ENCODE peak calls at places on chromosome 10, in seven cellular contexts. C is psoas muscle, O is mesothelial cell of epicardium, E is GM10248, G is left ventricle myocardium inferior, S is colonic mucosa, L is HL-60. N is an unnamed sample.
A peak's percentile ranks its signal among the peaks of the same experiment; 100 is the strongest.

GRCh38 chr10:49844775-49845561 is 82.8 kb upstream of the OGDHL start:
- DNase-seq in C (no peak), O (no peak), E (no peak), G (no peak), S (peak; percentile 22), L (no peak), N (no peak)

GRCh38 chr10:106609867-106610266 is 554.6 kb downstream of the SORCS1 start:
- DNase-seq in C (no peak), O (no peak), E (no peak), G (no peak), S (no peak), L (no peak), N (no peak)

GRCh38 chr10:113444766-113445365 is 108.0 kb upstream of the HABP2 start:
- DNase-seq in C (no peak), O (no peak), E (no peak), G (no peak), S (no peak), L (no peak), N (no peak)

GRCh38 chr10:95406651-95407280 is 116.0 kb upstream of the PDLIM1 start:
- DNase-seq in C (peak; percentile 75), O (no peak), E (no peak), G (peak; percentile 82), S (peak; percentile 74), L (no peak), N (no peak)

GRCh38 chr10:20040012-20040411 is 223.8 kb downstream of the PLXDC2 start:
- DNase-seq in C (no peak), O (no peak), E (no peak), G (no peak), S (no peak), L (no peak), N (no peak)

GRCh38 chr10:114281006-114281405 is 42.0 kb downstream of the VWA2 start:
- DNase-seq in C (no peak), O (no peak), E (no peak), G (no peak), S (no peak), L (no peak), N (no peak)

GRCh38 chr10:23918839-23919238 is 290.1 kb upstream of the KIAA1217 start:
- DNase-seq in C (no peak), O (no peak), E (no peak), G (no peak), S (no peak), L (no peak), N (no peak)

GRCh38 chr10:22679608-22680007 is 34.8 kb downstream of the PIP4K2A start:
- DNase-seq in C (no peak), O (no peak), E (no peak), G (no peak), S (no peak), L (no peak), N (no peak)

GRCh38 chr10:70565556-70566514 is 36.7 kb downstream of the PRF1 start:
- DNase-seq in C (no peak), O (no peak), E (no peak), G (no peak), S (no peak), L (peak; percentile 88), N (no peak)

GRCh38 chr10:8044908-8045727 is 9.4 kb upstream of the GATA3 start:
- DNase-seq in C (no peak), O (no peak), E (no peak), G (no peak), S (no peak), L (no peak), N (no peak)

GRCh38 chr10:132707776-132708171 is 78.2 kb downstream of the NKX6-2 start:
- DNase-seq in C (no peak), O (no peak), E (no peak), G (peak; percentile 5), S (no peak), L (no peak), N (no peak)

GRCh38 chr10:118951218-118951617 is 78.3 kb upstream of the NANOS1 start:
- DNase-seq in C (no peak), O (no peak), E (no peak), G (no peak), S (no peak), L (no peak), N (no peak)

GRCh38 chr10:132960071-132960472 is 17.7 kb upstream of the CFAP46 start:
- DNase-seq in C (no peak), O (no peak), E (no peak), G (peak; percentile 46), S (no peak), L (no peak), N (no peak)

GRCh38 chr10:89391882-89392756 is at the start of gene IFIT1:
- DNase-seq in C (no peak), O (no peak), E (peak; percentile 59), G (no peak), S (peak; percentile 73), L (peak; percentile 38), N (no peak)

GRCh38 chr10:101639141-101639900 is 51.2 kb downstream of the DPCD start:
- DNase-seq in C (no peak), O (no peak), E (no peak), G (no peak), S (no peak), L (no peak), N (no peak)

GRCh38 chr10:88651131-88651541 is 13.1 kb upstream of the LIPF start:
- DNase-seq in C (no peak), O (no peak), E (no peak), G (no peak), S (no peak), L (no peak), N (no peak)

GRCh38 chr10:102814873-102815661 is 22.1 kb downstream of the CYP17A1 start:
- DNase-seq in C (peak; percentile 85), O (no peak), E (no peak), G (peak; percentile 80), S (no peak), L (peak; percentile 32), N (no peak)

GRCh38 chr10:2011106-2011716 is 273.9 kb upstream of the ADARB2 start:
- DNase-seq in C (no peak), O (no peak), E (no peak), G (no peak), S (no peak), L (no peak), N (peak; percentile 36)

GRCh38 chr10:98106531-98106930 is 27.9 kb upstream of the R3HCC1L start:
- DNase-seq in C (no peak), O (no peak), E (no peak), G (no peak), S (no peak), L (no peak), N (no peak)

GRCh38 chr10:36725581-36726520 is 399.5 kb upstream of the ANKRD30A start:
- DNase-seq in C (peak; percentile 49), O (no peak), E (no peak), G (no peak), S (no peak), L (no peak), N (peak; percentile 17)
- TF ChIP-seq CTCF in C (no peak), O (no peak), E (peak; percentile 21), G (peak; percentile 54), S (no peak), L (no peak), N (peak; percentile 59)

GRCh38 chr10:84236807-84237198 is 4.5 kb downstream of the LRIT1 start:
- DNase-seq in C (no peak), O (no peak), E (no peak), G (no peak), S (no peak), L (no peak), N (no peak)

GRCh38 chr10:84238909-84239308 is 2.4 kb downstream of the LRIT1 start:
- DNase-seq in C (no peak), O (no peak), E (no peak), G (no peak), S (no peak), L (no peak), N (no peak)

GRCh38 chr10:84234508-84234907 is 6.8 kb downstream of the LRIT1 start:
- DNase-seq in C (no peak), O (no peak), E (no peak), G (no peak), S (no peak), L (no peak), N (no peak)

GRCh38 chr10:84235096-84235495 is 6.2 kb downstream of the LRIT1 start:
- DNase-seq in C (no peak), O (no peak), E (no peak), G (no peak), S (no peak), L (no peak), N (no peak)

DNA sequence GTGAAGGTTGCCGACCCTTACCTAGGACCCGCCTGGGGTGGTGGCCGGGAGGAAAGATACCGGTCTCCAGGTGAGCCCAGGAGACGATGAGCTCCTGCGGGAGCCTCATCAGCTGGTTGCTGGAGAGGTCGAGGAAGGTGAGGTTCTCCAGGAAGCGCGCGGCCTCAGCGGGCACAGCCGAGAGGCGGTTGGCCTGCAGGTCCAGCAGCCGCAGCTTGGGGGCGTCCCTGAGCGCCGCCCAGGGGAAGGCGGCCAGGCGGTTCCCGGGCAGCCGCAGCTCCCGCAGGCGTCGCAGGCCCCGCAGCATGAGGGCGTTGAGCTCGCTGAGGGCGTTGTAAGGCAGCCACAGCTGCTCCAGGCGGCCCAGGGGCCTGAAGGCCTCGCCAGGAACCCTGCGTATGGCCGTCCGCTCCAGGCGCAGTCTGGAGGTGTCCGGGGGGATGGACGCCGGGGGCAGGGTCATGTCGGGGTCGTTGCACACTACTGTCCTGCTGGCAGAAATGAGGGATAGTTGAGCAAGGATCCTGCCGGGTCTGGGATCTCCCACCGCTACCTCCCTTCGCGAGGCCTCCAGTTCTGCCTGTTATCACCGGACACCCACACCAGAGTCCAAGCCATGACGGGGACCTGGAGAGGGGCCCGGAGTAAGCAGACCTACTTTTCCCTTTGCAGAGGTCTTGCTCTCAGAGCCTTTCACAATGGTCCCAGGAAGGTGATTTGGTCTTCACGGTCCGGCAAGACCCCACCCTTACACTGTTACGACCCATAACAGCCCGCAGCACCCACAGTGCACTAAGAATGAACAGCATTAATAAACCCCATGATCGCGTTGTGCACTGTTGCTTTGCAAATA is 3.9 kb downstream of the LRIT1 start:
- DNase-seq in C (no peak), O (no peak), E (no peak), G (peak; percentile 52), S (no peak), L (no peak), N (no peak)
- TF ChIP-seq CTCF in C (no peak), O (peak; percentile 10), E (no peak), G (peak; percentile 32), S (no peak), L (no peak), N (peak; percentile 51)

GRCh38 chr10:44689368-44689767 is 221.8 kb upstream of the TMEM72 start:
- DNase-seq in C (no peak), O (no peak), E (no peak), G (no peak), S (no peak), L (no peak), N (no peak)
- TF ChIP-seq CTCF in C (no peak), O (no peak), E (no peak), G (no peak), S (no peak), L (no peak), N (peak; percentile 26)

DNA sequence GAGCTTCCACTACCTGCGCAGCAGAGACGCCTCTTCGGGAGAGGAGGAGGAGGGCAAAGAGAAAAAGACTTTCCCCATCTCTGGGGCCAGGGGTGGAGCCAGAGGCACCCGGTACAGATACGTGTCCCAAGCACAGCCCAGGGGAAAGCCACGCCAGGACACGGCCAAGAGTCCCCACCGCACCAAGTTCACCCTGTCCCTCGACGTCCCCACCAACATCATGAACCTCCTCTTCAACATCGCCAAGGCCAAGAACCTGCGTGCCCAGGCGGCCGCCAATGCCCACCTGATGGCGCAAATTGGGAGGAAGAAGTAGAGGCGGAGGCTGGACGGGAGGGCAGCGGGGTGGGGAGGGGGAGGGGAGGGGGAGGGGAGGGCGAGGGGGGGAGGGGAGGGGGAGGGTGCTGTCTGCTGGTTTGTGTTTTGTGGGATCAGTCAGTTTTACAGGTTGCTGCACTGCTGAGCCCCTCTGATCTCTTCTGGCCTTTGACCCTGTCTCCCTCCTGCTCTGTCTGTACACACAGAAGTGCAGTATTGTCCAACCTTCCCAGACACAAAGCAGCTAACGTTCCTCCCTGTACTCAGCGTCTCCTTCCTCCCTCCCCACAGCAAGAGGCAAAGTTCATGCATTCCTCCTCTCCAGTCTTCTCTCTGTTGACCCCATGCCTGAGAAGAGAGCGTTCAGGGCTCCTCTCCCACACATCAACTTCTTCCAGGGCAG is 9.3 kb downstream of the UCN3 start:
- DNase-seq in C (no peak), O (no peak), E (no peak), G (no peak), S (no peak), L (no peak), N (no peak)
- TF ChIP-seq CTCF in C (no peak), O (no peak), E (no peak), G (no peak), S (no peak), L (no peak), N (no peak)